ENCODE peak calls at places on chromosomes 5 and 9, in eight cellular contexts. O is stomach, G is lower leg skin, Z is cardiac fibroblast, S is lower lobe of right lung, T is B cell, N is WERI-Rb-1, K is body of pancreas. A is an unnamed sample.

GRCh38 chr5:177232761-177233160 is 70.8 kb downstream of the RAB24 start:
- DNase-seq in K (no peak), N (no peak), S (no peak), O (no peak), G (no peak), T (no peak), Z (peak; percentile 38), A (no peak)

GRCh38 chr9:90855208-90856000 is 53.8 kb downstream of the SYK start:
- DNase-seq in O (no peak), K (no peak), Z (no peak), S (no peak), N (no peak), G (peak; percentile 65), T (no peak), A (no peak)

GRCh38 chr5:83866191-83866590 is 145.5 kb upstream of the HAPLN1 start:
- DNase-seq in O (no peak), N (no peak), S (no peak), K (no peak), T (no peak), Z (no peak), G (no peak), A (no peak)

GRCh38 chr5:101176605-101177004 is 273.5 kb upstream of the ST8SIA4 start:
- DNase-seq in N (no peak), Z (no peak), K (no peak), G (peak; percentile 56), T (peak; percentile 0), O (no peak), S (no peak), A (no peak)

GRCh38 chr9:94867842-94868312 is 141.4 kb downstream of the AOPEP start:
- DNase-seq in Z (peak; percentile 97), O (no peak), T (no peak), N (no peak), G (no peak), K (no peak), S (no peak), A (no peak)

GRCh38 chr9:136903041-136903554 is 16.8 kb downstream of the TRAF2 start:
- DNase-seq in O (peak; percentile 55), K (peak; percentile 59), G (no peak), S (no peak), Z (peak; percentile 44), T (no peak), N (no peak), A (no peak)

GRCh38 chr5:57887851-57888621 is 405.4 kb upstream of the ACTBL2 start:
- DNase-seq in O (peak; percentile 34), G (no peak), Z (peak; percentile 70), T (no peak), N (peak; percentile 69), S (no peak), K (peak; percentile 70), A (no peak)

GRCh38 chr5:90134892-90135291 is 274.7 kb downstream of the CETN3 start:
- DNase-seq in T (no peak), N (no peak), Z (peak; percentile 86), O (peak; percentile 38), K (no peak), G (peak; percentile 86), S (peak; percentile 54), A (no peak)

GRCh38 chr5:89338935-89339334 is 456.0 kb upstream of the MEF2C start:
- DNase-seq in G (no peak), O (no peak), Z (peak; percentile 71), K (no peak), S (no peak), T (no peak), N (no peak), A (no peak)

GRCh38 chr5:106269252-106269843 is 1401.4 kb downstream of the EFNA5 start:
- DNase-seq in T (no peak), Z (peak; percentile 68), G (no peak), S (no peak), O (no peak), N (no peak), K (no peak), A (no peak)

GRCh38 chr5:172935096-172935495 is 24.1 kb upstream of the RPL26L1 start:
- DNase-seq in T (no peak), Z (no peak), S (no peak), K (no peak), N (no peak), G (no peak), O (no peak), A (no peak)

GRCh38 chr5:17895296-17896058 is 261.2 kb downstream of the TAF11L14 start:
- DNase-seq in Z (no peak), K (no peak), O (no peak), N (no peak), G (no peak), S (no peak), T (no peak), A (no peak)

GRCh38 chr5:138210985-138211384 is 2.1 kb downstream of the CDC23 start:
- DNase-seq in Z (no peak), N (no peak), O (no peak), K (no peak), S (no peak), T (no peak), G (no peak), A (no peak)

GRCh38 chr9:112751059-112751795 is 667 bp downstream of the SNX30 start:
- DNase-seq in G (peak; percentile 87), K (peak; percentile 35), N (peak; percentile 96), T (peak; percentile 66), Z (peak; percentile 65), S (peak; percentile 69), O (peak; percentile 46), A (peak; percentile 56)

GRCh38 chr5:112312295-112312694 is 106.8 kb downstream of the EPB41L4A start:
- DNase-seq in Z (no peak), N (no peak), O (no peak), T (no peak), G (no peak), S (no peak), K (no peak), A (no peak)

DNA sequence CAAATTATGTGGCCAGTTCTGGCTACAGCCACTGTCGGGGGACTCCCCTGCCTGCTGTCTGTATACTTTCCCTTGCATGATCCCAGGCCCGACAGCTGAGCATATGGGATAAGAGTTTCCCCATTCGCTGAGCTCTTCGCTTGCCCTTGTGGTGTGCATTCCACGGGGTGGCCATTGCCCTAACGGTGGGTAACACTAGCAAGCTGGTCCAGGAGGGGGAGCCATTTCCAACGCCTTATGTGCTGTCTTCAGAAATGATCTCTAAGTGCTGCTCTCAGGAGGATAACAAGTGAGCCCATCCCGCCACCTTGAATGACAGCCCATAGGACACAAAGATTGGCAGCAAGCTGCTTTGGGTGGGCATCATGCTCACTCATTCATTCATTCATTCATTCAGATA is 190.9 kb downstream of the FSTL4 start:
- DNase-seq in K (no peak), S (no peak), T (peak; percentile 23), Z (peak; percentile 14), G (peak; percentile 42), N (peak; percentile 38), O (no peak), A (no peak)
- TF ChIP-seq CTCF in K (no peak), S (no peak), T (no peak), Z (peak; percentile 14), G (no peak), N (peak; percentile 44), O (no peak), A (peak; percentile 14)

DNA sequence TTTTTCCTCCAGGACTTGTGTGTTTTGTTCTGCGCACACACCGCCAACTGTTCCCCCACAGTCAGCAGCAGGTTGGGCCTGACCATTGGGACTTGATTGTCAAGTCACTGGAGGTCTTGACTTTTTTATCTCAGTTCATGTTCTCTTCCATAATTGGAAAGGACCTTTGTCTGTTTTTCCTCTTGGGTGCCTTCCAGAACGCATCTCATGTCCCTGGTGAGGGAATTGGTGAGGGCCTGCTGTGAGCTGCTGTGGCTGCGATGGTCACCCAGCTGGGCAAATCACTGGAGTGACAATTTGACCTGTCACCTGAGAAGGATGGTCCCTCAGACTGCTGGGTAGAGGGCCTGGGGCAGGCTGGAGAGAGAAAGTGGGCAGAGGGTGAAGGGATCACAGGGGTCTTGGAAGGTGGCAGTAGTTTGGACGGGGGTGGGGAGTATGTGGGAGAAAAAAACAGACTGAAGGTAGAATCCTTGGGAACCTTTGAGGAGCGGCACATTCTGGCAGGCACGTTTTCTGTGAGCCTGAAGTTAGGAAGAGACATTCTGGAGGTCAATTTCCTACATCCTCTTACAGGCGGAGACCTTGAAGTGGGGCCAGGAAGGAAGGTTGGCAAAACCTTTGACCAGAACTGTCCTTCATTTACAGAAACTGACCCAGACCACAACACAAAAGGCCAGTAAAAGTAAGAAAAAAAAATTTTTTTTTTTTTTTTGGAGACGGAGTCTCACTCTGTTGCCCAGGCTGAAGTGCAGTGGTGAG is 4.4 kb downstream of the CDK9 start:
- DNase-seq in G (no peak), S (no peak), K (no peak), T (no peak), Z (no peak), O (no peak), N (no peak), A (no peak)
- TF ChIP-seq CTCF in G (no peak), S (no peak), K (no peak), T (no peak), Z (no peak), O (no peak), N (no peak), A (no peak)

GRCh38 chr9:100014846-100015245 is 84.0 kb downstream of the ERP44 start:
- DNase-seq in T (no peak), K (no peak), G (no peak), S (no peak), Z (no peak), N (no peak), O (no peak), A (no peak)

GRCh38 chr9:100013573-100013972 is 85.2 kb downstream of the ERP44 start:
- DNase-seq in N (no peak), O (no peak), T (no peak), S (no peak), Z (no peak), K (no peak), G (no peak), A (no peak)

GRCh38 chr9:100011062-100011681 is 87.6 kb downstream of the ERP44 start:
- DNase-seq in T (peak; percentile 66), S (no peak), Z (peak; percentile 82), G (no peak), N (peak; percentile 47), K (no peak), O (no peak), A (no peak)
- TF ChIP-seq CTCF in T (peak; percentile 82), S (peak; percentile 63), Z (peak; percentile 58), G (no peak), N (peak; percentile 50), K (peak; percentile 70), O (peak; percentile 58), A (peak; percentile 60)

GRCh38 chr5:119319890-119320289 is 35.9 kb upstream of the TNFAIP8 start:
- DNase-seq in N (no peak), S (no peak), O (no peak), Z (no peak), G (no peak), K (no peak), T (no peak), A (no peak)

GRCh38 chr5:119322948-119323629 is 32.7 kb upstream of the TNFAIP8 start:
- DNase-seq in G (no peak), Z (peak; percentile 34), T (no peak), O (no peak), N (no peak), K (no peak), S (no peak), A (no peak)

GRCh38 chr5:119322312-119322947 is 33.4 kb upstream of the TNFAIP8 start:
- DNase-seq in G (no peak), K (no peak), N (no peak), Z (no peak), O (no peak), T (no peak), S (no peak), A (no peak)

GRCh38 chr5:119323630-119324000 is 32.2 kb upstream of the TNFAIP8 start:
- DNase-seq in Z (peak; percentile 57), O (no peak), S (no peak), N (peak; percentile 86), K (no peak), T (no peak), G (no peak), A (no peak)

GRCh38 chr5:119321569-119322311 is 34.1 kb upstream of the TNFAIP8 start:
- DNase-seq in K (no peak), Z (no peak), O (no peak), T (no peak), S (no peak), G (no peak), N (no peak), A (no peak)
- TF ChIP-seq CTCF in K (no peak), Z (no peak), O (no peak), T (no peak), S (no peak), G (no peak), N (no peak), A (no peak)